ENCODE peak calls at places on chromosomes 5 and 9, in four cellular contexts. One of them, this sample, is unnamed.

GRCh38 chr5:138601444-138601843 is 26.2 kb upstream of the HSPA9 start:
- DNase-seq in mucosa of descending colon: no peak
- DNase-seq in nephron progenitor cell: no peak
- DNase-seq in GM10248: no peak
- DNase-seq in this sample: no peak

GRCh38 chr5:83900307-83900706 is 179.7 kb upstream of the HAPLN1 start:
- DNase-seq in nephron progenitor cell: no peak
- DNase-seq in GM10248: no peak
- DNase-seq in mucosa of descending colon: no peak
- DNase-seq in this sample: no peak

GRCh38 chr9:136667940-136668760 is 5.4 kb downstream of the EGFL7 start:
- DNase-seq in mucosa of descending colon: no peak
- DNase-seq in nephron progenitor cell: no peak
- DNase-seq in GM10248: no peak
- DNase-seq in this sample: no peak

GRCh38 chr9:134544388-134545212 is 97.0 kb upstream of the COL5A1 start:
- DNase-seq in mucosa of descending colon: peak
- DNase-seq in GM10248: no peak
- DNase-seq in nephron progenitor cell: no peak
- DNase-seq in this sample: no peak

GRCh38 chr5:6837519-6838110 is 124.4 kb downstream of the TENT4A start:
- DNase-seq in GM10248: peak
- DNase-seq in nephron progenitor cell: peak
- DNase-seq in mucosa of descending colon: no peak
- DNase-seq in this sample: peak

GRCh38 chr9:20315672-20316071 is 306.6 kb downstream of the MLLT3 start:
- DNase-seq in mucosa of descending colon: no peak
- DNase-seq in nephron progenitor cell: no peak
- DNase-seq in GM10248: no peak
- DNase-seq in this sample: no peak

GRCh38 chr5:174327317-174327864 is 281.9 kb downstream of the NSG2 start:
- DNase-seq in nephron progenitor cell: peak
- DNase-seq in mucosa of descending colon: no peak
- DNase-seq in GM10248: peak
- DNase-seq in this sample: peak

GRCh38 chr5:28404363-28405071 is 1366.1 kb upstream of the CDH9 start:
- DNase-seq in GM10248: no peak
- DNase-seq in nephron progenitor cell: no peak
- DNase-seq in mucosa of descending colon: peak
- DNase-seq in this sample: no peak

GRCh38 chr9:16223074-16223871 is 647.2 kb downstream of the BNC2 start:
- DNase-seq in GM10248: no peak
- DNase-seq in nephron progenitor cell: no peak
- DNase-seq in mucosa of descending colon: peak
- DNase-seq in this sample: no peak

GRCh38 chr5:35135239-35135700 is 87.5 kb upstream of the AGXT2 start:
- DNase-seq in GM10248: no peak
- DNase-seq in nephron progenitor cell: no peak
- DNase-seq in mucosa of descending colon: no peak
- DNase-seq in this sample: no peak

GRCh38 chr9:127175319-127175715 is 52.9 kb upstream of the ANGPTL2 start:
- DNase-seq in nephron progenitor cell: no peak
- DNase-seq in GM10248: no peak
- DNase-seq in mucosa of descending colon: no peak
- DNase-seq in this sample: no peak

GRCh38 chr5:134095887-134096589 is 18.4 kb upstream of the TCF7 start:
- DNase-seq in nephron progenitor cell: no peak
- DNase-seq in GM10248: no peak
- DNase-seq in mucosa of descending colon: no peak
- DNase-seq in this sample: no peak

GRCh38 chr9:90556897-90557296 is 85.7 kb downstream of the DIRAS2 start:
- DNase-seq in GM10248: no peak
- DNase-seq in mucosa of descending colon: no peak
- DNase-seq in nephron progenitor cell: no peak
- DNase-seq in this sample: no peak

GRCh38 chr5:146620663-146621051 is 104.7 kb upstream of the GPR151 start:
- DNase-seq in mucosa of descending colon: no peak
- DNase-seq in nephron progenitor cell: no peak
- DNase-seq in GM10248: no peak
- DNase-seq in this sample: no peak

GRCh38 chr5:91244380-91245073 is 138.6 kb downstream of the ARRDC3 start:
- DNase-seq in nephron progenitor cell: no peak
- DNase-seq in mucosa of descending colon: no peak
- DNase-seq in GM10248: no peak
- DNase-seq in this sample: no peak

GRCh38 chr5:170273968-170274710 is 23.4 kb downstream of the LCP2 start:
- DNase-seq in nephron progenitor cell: peak
- DNase-seq in mucosa of descending colon: no peak
- DNase-seq in GM10248: no peak
- DNase-seq in this sample: no peak

GRCh38 chr5:123344819-123345426 is 78.3 kb downstream of the CEP120 start:
- DNase-seq in nephron progenitor cell: peak
- DNase-seq in GM10248: no peak
- DNase-seq in mucosa of descending colon: no peak
- DNase-seq in this sample: no peak

GRCh38 chr9:127388037-127388855 is 8.7 kb upstream of the SLC2A8 start:
- DNase-seq in mucosa of descending colon: no peak
- DNase-seq in GM10248: peak
- DNase-seq in nephron progenitor cell: no peak
- DNase-seq in this sample: peak

GRCh38 chr5:151808451-151809169 is 36.9 kb downstream of the G3BP1 start:
- DNase-seq in nephron progenitor cell: no peak
- DNase-seq in mucosa of descending colon: no peak
- DNase-seq in GM10248: no peak
- DNase-seq in this sample: no peak

GRCh38 chr5:157046041-157046440 is 12.9 kb downstream of the HAVCR1 start:
- DNase-seq in nephron progenitor cell: no peak
- DNase-seq in mucosa of descending colon: no peak
- DNase-seq in GM10248: no peak
- DNase-seq in this sample: no peak

GRCh38 chr5:68369436-68370125 is 154.0 kb downstream of the PIK3R1 start:
- DNase-seq in mucosa of descending colon: no peak
- DNase-seq in nephron progenitor cell: no peak
- DNase-seq in GM10248: no peak
- DNase-seq in this sample: peak

GRCh38 chr9:112894699-112895098 is 4.0 kb upstream of the SLC46A2 start:
- DNase-seq in mucosa of descending colon: no peak
- DNase-seq in nephron progenitor cell: no peak
- DNase-seq in GM10248: no peak
- DNase-seq in this sample: no peak

GRCh38 chr5:38780950-38781349 is 64.9 kb upstream of the OSMR start:
- DNase-seq in mucosa of descending colon: no peak
- DNase-seq in GM10248: no peak
- DNase-seq in nephron progenitor cell: no peak
- DNase-seq in this sample: no peak

GRCh38 chr5:6365142-6365976 is 13.0 kb downstream of the MED10 start:
- DNase-seq in mucosa of descending colon: no peak
- DNase-seq in nephron progenitor cell: no peak
- DNase-seq in GM10248: no peak
- DNase-seq in this sample: no peak

DNA sequence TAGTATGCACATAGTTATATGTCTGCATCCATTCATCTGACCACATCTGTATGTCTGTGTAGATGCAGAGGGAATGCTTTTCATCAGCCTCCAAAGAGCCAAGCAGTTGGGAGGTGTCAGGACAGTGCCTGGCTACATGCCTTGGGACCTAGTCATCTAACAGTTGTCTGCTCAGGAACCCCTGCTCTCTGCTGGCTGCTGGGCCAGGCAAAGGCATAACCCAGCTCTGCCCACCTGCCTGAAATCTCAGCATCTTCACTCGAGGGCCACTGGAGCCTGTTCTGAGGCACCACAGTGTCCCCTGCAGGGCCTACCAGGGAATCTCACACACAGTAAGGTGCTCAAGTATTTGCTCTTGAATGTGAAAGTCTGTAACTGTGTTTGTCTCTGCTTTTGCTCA is 3.7 kb downstream of the C9orf50 start:
- DNase-seq in GM10248: no peak
- DNase-seq in mucosa of descending colon: no peak
- DNase-seq in nephron progenitor cell: no peak
- DNase-seq in this sample: no peak
- TF ChIP-seq CTCF in GM10248: peak
- TF ChIP-seq CTCF in mucosa of descending colon: no peak
- TF ChIP-seq CTCF in nephron progenitor cell: peak
- TF ChIP-seq CTCF in this sample: peak

GRCh38 chr9:101566904-101567724 is 27.7 kb downstream of the PPP3R2 start:
- DNase-seq in mucosa of descending colon: no peak
- DNase-seq in GM10248: peak
- DNase-seq in nephron progenitor cell: peak
- DNase-seq in this sample: peak
- TF ChIP-seq CTCF in mucosa of descending colon: no peak
- TF ChIP-seq CTCF in GM10248: peak
- TF ChIP-seq CTCF in nephron progenitor cell: peak
- TF ChIP-seq CTCF in this sample: peak

GRCh38 chr9:109859447-109859846 is 79.4 kb downstream of the PALM2AKAP2 start:
- DNase-seq in mucosa of descending colon: no peak
- DNase-seq in GM10248: no peak
- DNase-seq in nephron progenitor cell: no peak
- DNase-seq in this sample: no peak
- TF ChIP-seq CTCF in mucosa of descending colon: no peak
- TF ChIP-seq CTCF in GM10248: peak
- TF ChIP-seq CTCF in nephron progenitor cell: no peak
- TF ChIP-seq CTCF in this sample: no peak

DNA sequence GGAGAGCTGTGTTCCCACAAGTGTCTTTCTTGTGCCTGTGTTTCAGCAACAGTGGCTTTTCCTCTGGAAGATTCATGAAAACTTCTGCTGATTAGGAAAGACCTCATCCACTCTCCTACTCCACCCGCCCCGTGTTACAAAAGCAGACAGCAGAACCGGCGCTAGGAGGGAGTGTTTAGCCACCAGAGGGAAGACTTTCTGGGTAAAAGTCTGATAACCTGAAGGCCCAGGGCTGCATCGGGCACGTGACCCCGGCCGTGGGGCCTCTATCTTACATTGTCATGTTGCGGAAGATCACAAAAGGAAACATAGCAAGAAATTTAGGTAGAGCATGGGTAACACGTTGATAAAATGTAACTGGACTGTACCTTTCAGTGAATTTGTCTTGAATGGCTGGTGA is 32.0 kb upstream of the DMRT2 start:
- DNase-seq in mucosa of descending colon: no peak
- DNase-seq in GM10248: peak
- DNase-seq in nephron progenitor cell: peak
- DNase-seq in this sample: no peak
- TF ChIP-seq CTCF in mucosa of descending colon: peak
- TF ChIP-seq CTCF in GM10248: peak
- TF ChIP-seq CTCF in nephron progenitor cell: peak
- TF ChIP-seq CTCF in this sample: no peak

GRCh38 chr5:122295138-122295537 is 16.9 kb upstream of the SNCAIP start:
- DNase-seq in mucosa of descending colon: no peak
- DNase-seq in GM10248: no peak
- DNase-seq in nephron progenitor cell: no peak
- DNase-seq in this sample: no peak
- TF ChIP-seq CTCF in mucosa of descending colon: no peak
- TF ChIP-seq CTCF in GM10248: peak
- TF ChIP-seq CTCF in nephron progenitor cell: no peak
- TF ChIP-seq CTCF in this sample: no peak

DNA sequence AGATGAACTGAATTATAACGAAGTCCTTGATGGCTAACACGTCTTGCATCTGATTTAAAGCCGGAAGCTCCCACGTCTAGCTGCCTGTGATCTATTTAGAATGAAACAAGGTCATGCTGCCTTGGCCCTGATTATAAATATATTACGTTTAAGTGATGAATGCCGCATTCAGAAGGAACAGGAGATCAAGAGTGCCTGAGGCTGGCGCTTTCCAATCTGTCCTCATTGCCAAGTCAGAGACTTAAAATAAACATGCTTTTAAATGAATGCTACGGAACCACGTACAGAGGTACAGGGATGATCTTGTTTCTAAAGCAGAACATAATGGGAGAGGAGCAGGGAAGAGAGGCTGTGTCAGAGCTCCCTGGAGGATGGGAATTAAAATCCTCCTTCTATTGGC is 292.8 kb downstream of the TLE1 start:
- DNase-seq in mucosa of descending colon: no peak
- DNase-seq in nephron progenitor cell: no peak
- DNase-seq in GM10248: no peak
- DNase-seq in this sample: no peak
- TF ChIP-seq CTCF in mucosa of descending colon: no peak
- TF ChIP-seq CTCF in nephron progenitor cell: no peak
- TF ChIP-seq CTCF in GM10248: no peak
- TF ChIP-seq CTCF in this sample: no peak

GRCh38 chr5:177427919-177428573 is 1.6 kb downstream of the GRK6 start:
- DNase-seq in mucosa of descending colon: peak
- DNase-seq in nephron progenitor cell: no peak
- DNase-seq in GM10248: no peak
- DNase-seq in this sample: no peak

GRCh38 chr5:177425196-177425800 is 1.2 kb upstream of the GRK6 start:
- DNase-seq in mucosa of descending colon: no peak
- DNase-seq in nephron progenitor cell: no peak
- DNase-seq in GM10248: no peak
- DNase-seq in this sample: no peak

GRCh38 chr5:177427211-177427822 is 841 bp downstream of the GRK6 start:
- DNase-seq in nephron progenitor cell: no peak
- DNase-seq in mucosa of descending colon: no peak
- DNase-seq in GM10248: no peak
- DNase-seq in this sample: peak

GRCh38 chr5:177425801-177426565 is 493 bp upstream of the GRK6 start:
- DNase-seq in mucosa of descending colon: peak
- DNase-seq in GM10248: peak
- DNase-seq in nephron progenitor cell: peak
- DNase-seq in this sample: peak

DNA sequence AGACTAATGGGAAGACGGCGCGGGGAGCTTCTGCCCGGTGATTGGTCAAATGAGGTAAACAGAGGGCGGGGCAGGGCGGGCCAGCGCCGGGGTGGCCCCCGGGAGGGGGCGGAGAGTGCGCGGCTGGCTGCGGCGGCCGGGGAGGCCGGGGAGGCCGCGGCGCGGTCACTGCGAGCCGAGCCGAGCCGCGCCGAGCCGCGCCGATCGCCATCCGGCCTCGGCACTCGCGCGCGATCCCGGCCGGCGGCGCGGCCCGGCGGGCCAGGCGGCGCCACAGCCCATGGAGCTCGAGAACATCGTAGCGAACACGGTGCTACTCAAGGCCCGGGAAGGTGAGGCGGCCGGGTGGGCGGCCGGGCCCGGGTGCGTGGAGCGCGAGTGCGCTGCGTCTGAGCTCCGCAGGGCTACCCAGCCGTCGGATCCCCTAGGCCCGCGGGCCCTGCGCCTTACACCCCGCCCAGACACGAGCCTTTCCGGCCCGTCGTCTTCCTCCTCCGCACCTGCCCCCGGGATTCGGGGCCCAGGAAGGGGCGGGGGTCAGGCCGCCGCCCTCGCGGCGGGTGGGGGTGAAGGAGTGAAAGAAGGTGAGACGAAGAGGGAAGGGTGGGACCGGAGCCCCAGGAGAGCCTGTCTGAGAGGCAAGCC is at the start of gene GRK6:
- DNase-seq in nephron progenitor cell: no peak
- DNase-seq in GM10248: peak
- DNase-seq in mucosa of descending colon: peak
- DNase-seq in this sample: peak
- TF ChIP-seq CTCF in nephron progenitor cell: no peak
- TF ChIP-seq CTCF in GM10248: no peak
- TF ChIP-seq CTCF in mucosa of descending colon: no peak
- TF ChIP-seq CTCF in this sample: no peak